ENCODE peak calls at places on chromosomes 16 and 17, in seven cellular contexts. S, F, E, W, P, Y and K are unnamed samples.

GRCh38 chr16:30335598-30336474 is 19.3 kb downstream of the CD2BP2 start:
- DNase-seq in S (no peak), F (no peak), E (peak; percentile 68), W (peak; percentile 7), P (peak; percentile 29), Y (no peak), K (peak; percentile 51)

GRCh38 chr17:17028059-17028877 is 14.0 kb upstream of the MPRIP start:
- DNase-seq in S (peak; percentile 49), F (no peak), E (peak; percentile 84), W (peak; percentile 87), P (peak; percentile 94), Y (peak; percentile 33), K (peak; percentile 93)

GRCh38 chr16:10428433-10429168 is 42.7 kb downstream of the ATF7IP2 start:
- DNase-seq in S (no peak), F (no peak), E (no peak), W (no peak), P (no peak), Y (no peak), K (no peak)

GRCh38 chr16:55261301-55261700 is 62.7 kb upstream of the IRX6 start:
- DNase-seq in S (no peak), F (no peak), E (no peak), W (no peak), P (no peak), Y (no peak), K (no peak)

GRCh38 chr17:40582328-40582901 is 17.1 kb upstream of the CCR7 start:
- DNase-seq in S (no peak), F (no peak), E (peak; percentile 80), W (no peak), P (no peak), Y (peak; percentile 65), K (no peak)

GRCh38 chr17:34241062-34241461 is 14.0 kb upstream of the CCL2 start:
- DNase-seq in S (no peak), F (no peak), E (peak; percentile 91), W (no peak), P (peak; percentile 49), Y (peak; percentile 88), K (no peak)

GRCh38 chr16:73019456-73020362 is 28.2 kb downstream of the ZFHX3 start:
- DNase-seq in S (peak; percentile 82), F (peak; percentile 44), E (no peak), W (no peak), P (peak; percentile 90), Y (no peak), K (peak; percentile 38)

GRCh38 chr16:87608400-87608985 is 6.2 kb downstream of the JPH3 start:
- DNase-seq in S (no peak), F (peak; percentile 88), E (peak; percentile 86), W (peak; percentile 85), P (peak; percentile 40), Y (peak; percentile 71), K (no peak)

GRCh38 chr16:78227855-78228254 is 128.4 kb downstream of the WWOX start:
- DNase-seq in S (no peak), F (peak; percentile 17), E (no peak), W (no peak), P (no peak), Y (no peak), K (no peak)

GRCh38 chr17:67216544-67217320 is 28.3 kb downstream of the HELZ start:
- DNase-seq in S (no peak), F (no peak), E (no peak), W (no peak), P (peak; percentile 29), Y (no peak), K (no peak)

GRCh38 chr17:73017653-73018052 is 74.8 kb downstream of the SLC39A11 start:
- DNase-seq in S (no peak), F (no peak), E (no peak), W (no peak), P (peak; percentile 78), Y (no peak), K (no peak)

GRCh38 chr16:4744758-4745569 is 10.6 kb downstream of the DNAAF8 start:
- DNase-seq in S (no peak), F (no peak), E (peak; percentile 45), W (peak; percentile 73), P (no peak), Y (no peak), K (no peak)

GRCh38 chr17:73142763-73143395 is 21.9 kb upstream of the SSTR2 start:
- DNase-seq in S (no peak), F (no peak), E (no peak), W (no peak), P (peak; percentile 46), Y (no peak), K (no peak)

GRCh38 chr17:33387406-33387805 is 94.3 kb upstream of the ASIC2 start:
- DNase-seq in S (no peak), F (no peak), E (no peak), W (no peak), P (no peak), Y (no peak), K (no peak)

GRCh38 chr17:39676198-39676819 is 8.1 kb downstream of the PNMT start:
- DNase-seq in S (no peak), F (peak; percentile 88), E (peak; percentile 93), W (peak; percentile 69), P (no peak), Y (peak; percentile 69), K (no peak)

GRCh38 chr17:41655611-41656111 is 31.3 kb upstream of the KRT17 start:
- DNase-seq in S (no peak), F (peak; percentile 34), E (no peak), W (no peak), P (no peak), Y (no peak), K (peak; percentile 72)

GRCh38 chr17:50268040-50268439 is 6.2 kb upstream of the TMEM92 start:
- DNase-seq in S (no peak), F (no peak), E (no peak), W (no peak), P (no peak), Y (no peak), K (no peak)

GRCh38 chr16:49649013-49649785 is 206.7 kb downstream of the ZNF423 start:
- DNase-seq in S (no peak), F (no peak), E (no peak), W (no peak), P (peak; percentile 89), Y (no peak), K (no peak)

GRCh38 chr16:19284207-19284606 is 1.3 kb upstream of the CLEC19A start:
- DNase-seq in S (no peak), F (no peak), E (no peak), W (no peak), P (peak; percentile 8), Y (no peak), K (peak; percentile 90)

GRCh38 chr16:53100131-53100748 is 45.4 kb downstream of the CHD9 start:
- DNase-seq in S (no peak), F (no peak), E (no peak), W (no peak), P (no peak), Y (no peak), K (no peak)
- H3K4me3 ChIP-seq in S (peak overlapping the region; percentile 47), F (peak overlapping the region; percentile 5), E (peak overlapping the region; percentile 8), W (peak overlapping the region; percentile 47), P (peak overlapping the region; percentile 67), Y (peak overlapping the region; percentile 46), K (peak overlapping the region; percentile 40)

DNA sequence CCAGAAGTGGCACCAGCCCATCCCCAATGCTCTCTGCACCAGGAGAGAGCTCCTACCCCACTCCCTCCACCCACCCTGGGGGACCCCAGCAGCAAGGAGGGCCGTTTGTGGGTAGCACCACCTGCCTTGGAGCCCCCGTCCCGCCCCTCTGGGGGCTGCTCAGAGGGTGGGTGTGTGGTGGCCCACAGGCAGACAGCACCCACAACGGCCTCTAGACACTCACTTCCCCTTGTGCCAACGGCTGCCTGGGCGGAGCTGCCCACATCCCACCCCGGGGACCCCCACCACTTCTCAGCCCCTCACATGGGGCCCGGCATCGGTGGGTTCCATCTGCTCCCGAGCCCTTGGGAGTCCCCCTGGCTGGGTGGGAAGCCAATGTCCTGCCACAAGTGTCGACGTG is 33.3 kb downstream of the BAHCC1 start:
- DNase-seq in S (no peak), F (no peak), E (no peak), W (no peak), P (no peak), Y (no peak), K (no peak)
- H3K4me3 ChIP-seq in S (no peak overlapping the region), F (no peak overlapping the region), E (no peak overlapping the region), W (no peak overlapping the region), P (no peak overlapping the region), Y (no peak overlapping the region), K (no peak overlapping the region)

GRCh38 chr17:79992657-79993389 is 42.8 kb downstream of the TBC1D16 start:
- DNase-seq in S (no peak), F (no peak), E (no peak), W (no peak), P (no peak), Y (no peak), K (no peak)
- H3K4me3 ChIP-seq in S (no peak overlapping the region), F (no peak overlapping the region), E (no peak overlapping the region), W (no peak overlapping the region), P (peak overlapping the region; percentile 28), Y (peak overlapping the region; percentile 56), K (no peak overlapping the region)

GRCh38 chr16:51150159-51150893 is 744 bp downstream of the SALL1 start:
- DNase-seq in S (no peak), F (peak; percentile 53), E (no peak), W (no peak), P (peak; percentile 33), Y (no peak), K (no peak)
- H3K4me3 ChIP-seq in S (peak overlapping the region; percentile 76), F (peak overlapping the region; percentile 68), E (peak overlapping the region; percentile 69), W (no peak overlapping the region), P (peak overlapping the region; percentile 17), Y (peak overlapping the region; percentile 54), K (peak overlapping the region; percentile 57)

GRCh38 chr17:78131172-78132085 is 858 bp downstream of the TMC8 start:
- DNase-seq in S (no peak), F (no peak), E (peak; percentile 75), W (no peak), P (no peak), Y (no peak), K (no peak)
- H3K4me3 ChIP-seq in S (no peak overlapping the region), F (peak overlapping the region; percentile 16), E (peak overlapping the region; percentile 7), W (no peak overlapping the region), P (no peak overlapping the region), Y (peak overlapping the region; percentile 28), K (peak overlapping the region; percentile 20)